ENCODE peak calls at places on chromosome 14, in six cellular contexts. One of them, this sample, is unnamed.

GRCh38 chr14:74133833-74134481 is 49.2 kb downstream of the LIN52 start:
- DNase-seq in left ventricle myocardium superior: no peak
- DNase-seq in spleen: no peak
- DNase-seq in RPMI8226: no peak
- DNase-seq in C1 segment of cervical spinal cord: no peak
- DNase-seq in stimulated activated CD4-positive, alpha-beta T cell treated with anti-CD3 and anti-CD28 coated beads, Interleukin-4, amount 100 ng/mL, for 48 hours: no peak
- DNase-seq in this sample: no peak

GRCh38 chr14:59293934-59294661 is 105.6 kb downstream of the DAAM1 start:
- DNase-seq in left ventricle myocardium superior: peak; percentile 69
- DNase-seq in spleen: no peak
- DNase-seq in RPMI8226: no peak
- DNase-seq in C1 segment of cervical spinal cord: no peak
- DNase-seq in stimulated activated CD4-positive, alpha-beta T cell treated with anti-CD3 and anti-CD28 coated beads, Interleukin-4, amount 100 ng/mL, for 48 hours: no peak
- DNase-seq in this sample: no peak

GRCh38 chr14:73997944-73998451 is 21.1 kb downstream of the ENTPD5 start:
- DNase-seq in left ventricle myocardium superior: no peak
- DNase-seq in spleen: no peak
- DNase-seq in RPMI8226: no peak
- DNase-seq in C1 segment of cervical spinal cord: no peak
- DNase-seq in stimulated activated CD4-positive, alpha-beta T cell treated with anti-CD3 and anti-CD28 coated beads, Interleukin-4, amount 100 ng/mL, for 48 hours: no peak
- DNase-seq in this sample: no peak

GRCh38 chr14:49982522-49982951 is 89.7 kb downstream of the ARF6 start:
- DNase-seq in left ventricle myocardium superior: no peak
- DNase-seq in spleen: no peak
- DNase-seq in RPMI8226: no peak
- DNase-seq in C1 segment of cervical spinal cord: no peak
- DNase-seq in stimulated activated CD4-positive, alpha-beta T cell treated with anti-CD3 and anti-CD28 coated beads, Interleukin-4, amount 100 ng/mL, for 48 hours: no peak
- DNase-seq in this sample: no peak

GRCh38 chr14:105315211-105315721 is 718 bp downstream of the PACS2 start:
- DNase-seq in left ventricle myocardium superior: peak; percentile 59
- DNase-seq in spleen: peak; percentile 90
- DNase-seq in RPMI8226: peak; percentile 58
- DNase-seq in C1 segment of cervical spinal cord: no peak
- DNase-seq in stimulated activated CD4-positive, alpha-beta T cell treated with anti-CD3 and anti-CD28 coated beads, Interleukin-4, amount 100 ng/mL, for 48 hours: no peak
- DNase-seq in this sample: no peak

GRCh38 chr14:104891121-104891551 is 26.1 kb downstream of the CEP170B start:
- DNase-seq in left ventricle myocardium superior: no peak
- DNase-seq in spleen: no peak
- DNase-seq in RPMI8226: no peak
- DNase-seq in C1 segment of cervical spinal cord: no peak
- DNase-seq in stimulated activated CD4-positive, alpha-beta T cell treated with anti-CD3 and anti-CD28 coated beads, Interleukin-4, amount 100 ng/mL, for 48 hours: no peak
- DNase-seq in this sample: no peak

GRCh38 chr14:63302135-63302534 is 16.6 kb downstream of the GPHB5 start:
- DNase-seq in left ventricle myocardium superior: no peak
- DNase-seq in spleen: no peak
- DNase-seq in RPMI8226: no peak
- DNase-seq in C1 segment of cervical spinal cord: no peak
- DNase-seq in stimulated activated CD4-positive, alpha-beta T cell treated with anti-CD3 and anti-CD28 coated beads, Interleukin-4, amount 100 ng/mL, for 48 hours: no peak
- DNase-seq in this sample: no peak

GRCh38 chr14:78310263-78310662 is 140.1 kb downstream of the NRXN3 start:
- DNase-seq in left ventricle myocardium superior: no peak
- DNase-seq in spleen: no peak
- DNase-seq in RPMI8226: no peak
- DNase-seq in C1 segment of cervical spinal cord: no peak
- DNase-seq in stimulated activated CD4-positive, alpha-beta T cell treated with anti-CD3 and anti-CD28 coated beads, Interleukin-4, amount 100 ng/mL, for 48 hours: no peak
- DNase-seq in this sample: no peak

GRCh38 chr14:65824285-65824977 is 411.9 kb downstream of the FUT8 start:
- DNase-seq in left ventricle myocardium superior: no peak
- DNase-seq in spleen: no peak
- DNase-seq in RPMI8226: peak; percentile 58
- DNase-seq in C1 segment of cervical spinal cord: peak; percentile 0
- DNase-seq in stimulated activated CD4-positive, alpha-beta T cell treated with anti-CD3 and anti-CD28 coated beads, Interleukin-4, amount 100 ng/mL, for 48 hours: peak; percentile 25
- DNase-seq in this sample: peak; percentile 25

GRCh38 chr14:104181761-104182530 is 43.6 kb downstream of the KIF26A start:
- DNase-seq in left ventricle myocardium superior: no peak
- DNase-seq in spleen: no peak
- DNase-seq in RPMI8226: no peak
- DNase-seq in C1 segment of cervical spinal cord: no peak
- DNase-seq in stimulated activated CD4-positive, alpha-beta T cell treated with anti-CD3 and anti-CD28 coated beads, Interleukin-4, amount 100 ng/mL, for 48 hours: no peak
- DNase-seq in this sample: no peak

GRCh38 chr14:58068306-58068705 is 83.7 kb downstream of the ARMH4 start:
- DNase-seq in left ventricle myocardium superior: no peak
- DNase-seq in spleen: no peak
- DNase-seq in RPMI8226: no peak
- DNase-seq in C1 segment of cervical spinal cord: no peak
- DNase-seq in stimulated activated CD4-positive, alpha-beta T cell treated with anti-CD3 and anti-CD28 coated beads, Interleukin-4, amount 100 ng/mL, for 48 hours: no peak
- DNase-seq in this sample: no peak

GRCh38 chr14:95456281-95456680 is 60.2 kb downstream of the SYNE3 start:
- DNase-seq in left ventricle myocardium superior: no peak
- DNase-seq in spleen: no peak
- DNase-seq in RPMI8226: no peak
- DNase-seq in C1 segment of cervical spinal cord: no peak
- DNase-seq in stimulated activated CD4-positive, alpha-beta T cell treated with anti-CD3 and anti-CD28 coated beads, Interleukin-4, amount 100 ng/mL, for 48 hours: no peak
- DNase-seq in this sample: no peak

GRCh38 chr14:101808020-101808641 is 46.6 kb downstream of the PPP2R5C start:
- DNase-seq in left ventricle myocardium superior: no peak
- DNase-seq in spleen: no peak
- DNase-seq in RPMI8226: no peak
- DNase-seq in C1 segment of cervical spinal cord: no peak
- DNase-seq in stimulated activated CD4-positive, alpha-beta T cell treated with anti-CD3 and anti-CD28 coated beads, Interleukin-4, amount 100 ng/mL, for 48 hours: no peak
- DNase-seq in this sample: no peak

GRCh38 chr14:23725980-23726746 is 90.0 kb downstream of the DHRS2 start:
- DNase-seq in left ventricle myocardium superior: no peak
- DNase-seq in spleen: no peak
- DNase-seq in RPMI8226: no peak
- DNase-seq in C1 segment of cervical spinal cord: no peak
- DNase-seq in stimulated activated CD4-positive, alpha-beta T cell treated with anti-CD3 and anti-CD28 coated beads, Interleukin-4, amount 100 ng/mL, for 48 hours: no peak
- DNase-seq in this sample: no peak

GRCh38 chr14:29810657-29811056 is 117.0 kb downstream of the PRKD1 start:
- DNase-seq in left ventricle myocardium superior: no peak
- DNase-seq in spleen: no peak
- DNase-seq in RPMI8226: peak; percentile 90
- DNase-seq in C1 segment of cervical spinal cord: no peak
- DNase-seq in stimulated activated CD4-positive, alpha-beta T cell treated with anti-CD3 and anti-CD28 coated beads, Interleukin-4, amount 100 ng/mL, for 48 hours: no peak
- DNase-seq in this sample: no peak

GRCh38 chr14:105076296-105076804 is 11.1 kb upstream of the GPR132 start:
- DNase-seq in left ventricle myocardium superior: no peak
- DNase-seq in spleen: no peak
- DNase-seq in RPMI8226: no peak
- DNase-seq in C1 segment of cervical spinal cord: no peak
- DNase-seq in stimulated activated CD4-positive, alpha-beta T cell treated with anti-CD3 and anti-CD28 coated beads, Interleukin-4, amount 100 ng/mL, for 48 hours: no peak
- DNase-seq in this sample: no peak

GRCh38 chr14:93019970-93020369 is 95.8 kb downstream of the ITPK1 start:
- DNase-seq in left ventricle myocardium superior: no peak
- DNase-seq in spleen: no peak
- DNase-seq in RPMI8226: no peak
- DNase-seq in C1 segment of cervical spinal cord: peak; percentile 53
- DNase-seq in stimulated activated CD4-positive, alpha-beta T cell treated with anti-CD3 and anti-CD28 coated beads, Interleukin-4, amount 100 ng/mL, for 48 hours: no peak
- DNase-seq in this sample: no peak

GRCh38 chr14:101184562-101184961 is 281.0 kb upstream of the RTL1 start:
- DNase-seq in left ventricle myocardium superior: no peak
- DNase-seq in spleen: no peak
- DNase-seq in RPMI8226: no peak
- DNase-seq in C1 segment of cervical spinal cord: no peak
- DNase-seq in stimulated activated CD4-positive, alpha-beta T cell treated with anti-CD3 and anti-CD28 coated beads, Interleukin-4, amount 100 ng/mL, for 48 hours: no peak
- DNase-seq in this sample: no peak

GRCh38 chr14:75401356-75401755 is 26.5 kb upstream of the JDP2 start:
- DNase-seq in left ventricle myocardium superior: peak; percentile 52
- DNase-seq in spleen: no peak
- DNase-seq in RPMI8226: no peak
- DNase-seq in C1 segment of cervical spinal cord: no peak
- DNase-seq in stimulated activated CD4-positive, alpha-beta T cell treated with anti-CD3 and anti-CD28 coated beads, Interleukin-4, amount 100 ng/mL, for 48 hours: no peak
- DNase-seq in this sample: no peak

GRCh38 chr14:76829016-76829365 is 2.8 kb downstream of the LRRC74A start:
- DNase-seq in left ventricle myocardium superior: peak; percentile 69
- DNase-seq in spleen: no peak
- DNase-seq in RPMI8226: no peak
- DNase-seq in C1 segment of cervical spinal cord: peak; percentile 21
- DNase-seq in stimulated activated CD4-positive, alpha-beta T cell treated with anti-CD3 and anti-CD28 coated beads, Interleukin-4, amount 100 ng/mL, for 48 hours: no peak
- DNase-seq in this sample: no peak

GRCh38 chr14:96727980-96728717 is 69.0 kb upstream of the VRK1 start:
- DNase-seq in left ventricle myocardium superior: no peak
- DNase-seq in spleen: no peak
- DNase-seq in RPMI8226: no peak
- DNase-seq in C1 segment of cervical spinal cord: no peak
- DNase-seq in stimulated activated CD4-positive, alpha-beta T cell treated with anti-CD3 and anti-CD28 coated beads, Interleukin-4, amount 100 ng/mL, for 48 hours: no peak
- DNase-seq in this sample: no peak

GRCh38 chr14:72907886-72908285 is 14.0 kb upstream of the DPF3 start:
- DNase-seq in left ventricle myocardium superior: no peak
- DNase-seq in spleen: no peak
- DNase-seq in RPMI8226: no peak
- DNase-seq in C1 segment of cervical spinal cord: no peak
- DNase-seq in stimulated activated CD4-positive, alpha-beta T cell treated with anti-CD3 and anti-CD28 coated beads, Interleukin-4, amount 100 ng/mL, for 48 hours: no peak
- DNase-seq in this sample: no peak

GRCh38 chr14:36773558-36773957 is 111.9 kb downstream of the PAX9 start:
- DNase-seq in left ventricle myocardium superior: no peak
- DNase-seq in spleen: no peak
- DNase-seq in RPMI8226: no peak
- DNase-seq in C1 segment of cervical spinal cord: no peak
- DNase-seq in stimulated activated CD4-positive, alpha-beta T cell treated with anti-CD3 and anti-CD28 coated beads, Interleukin-4, amount 100 ng/mL, for 48 hours: no peak
- DNase-seq in this sample: no peak

GRCh38 chr14:63413009-63413408 is 94.3 kb upstream of the GPHB5 start:
- DNase-seq in left ventricle myocardium superior: no peak
- DNase-seq in spleen: no peak
- DNase-seq in RPMI8226: no peak
- DNase-seq in C1 segment of cervical spinal cord: no peak
- DNase-seq in stimulated activated CD4-positive, alpha-beta T cell treated with anti-CD3 and anti-CD28 coated beads, Interleukin-4, amount 100 ng/mL, for 48 hours: no peak
- DNase-seq in this sample: no peak

This sample was measured in brain pericyte.